ENCODE peak calls at places on chromosomes 2 and 18, in eight cellular contexts. F, I, C, N, T, W, D and X are unnamed samples.

GRCh38 chr2:26238301-26238958 is 6.0 kb downstream of the HADHA start:
- DNase-seq in F (no peak), I (no peak), C (no peak), N (no peak), T (no peak), W (no peak), D (no peak), X (no peak)

GRCh38 chr18:54828290-54828871 is at the start of gene RAB27B:
- DNase-seq in F (peak; percentile 43), I (peak; percentile 70), C (no peak), N (peak; percentile 89), T (peak; percentile 46), W (peak; percentile 71), D (peak; percentile 93), X (peak; percentile 47)

GRCh38 chr2:621303-622099 is 55.7 kb downstream of the TMEM18 start:
- DNase-seq in F (no peak), I (no peak), C (no peak), N (no peak), T (no peak), W (no peak), D (no peak), X (no peak)

GRCh38 chr18:38307919-38308318 is 742.3 kb upstream of the CELF4 start:
- DNase-seq in F (no peak), I (no peak), C (no peak), N (no peak), T (no peak), W (no peak), D (no peak), X (no peak)

GRCh38 chr2:8087480-8087840 is 594.4 kb upstream of the ID2 start:
- DNase-seq in F (no peak), I (no peak), C (no peak), N (no peak), T (no peak), W (no peak), D (no peak), X (no peak)

GRCh38 chr2:101770672-101771071 is 73.2 kb downstream of the MAP4K4 start:
- DNase-seq in F (no peak), I (no peak), C (peak; percentile 11), N (no peak), T (no peak), W (peak; percentile 39), D (no peak), X (peak; percentile 33)

GRCh38 chr2:61679096-61679495 is 140.9 kb upstream of the XPO1 start:
- DNase-seq in F (no peak), I (no peak), C (no peak), N (no peak), T (no peak), W (no peak), D (no peak), X (no peak)

GRCh38 chr2:47690132-47690531 is 92.8 kb upstream of the MSH6 start:
- DNase-seq in F (no peak), I (no peak), C (no peak), N (no peak), T (no peak), W (no peak), D (no peak), X (no peak)

GRCh38 chr18:55582325-55582724 is 5.7 kb downstream of the TCF4 start:
- DNase-seq in F (no peak), I (no peak), C (no peak), N (no peak), T (no peak), W (no peak), D (no peak), X (peak; percentile 70)

GRCh38 chr2:232976176-232976575 is 36.9 kb downstream of the NGEF start:
- DNase-seq in F (no peak), I (no peak), C (no peak), N (no peak), T (no peak), W (no peak), D (no peak), X (no peak)